ENCODE peak calls at places on chromosomes 1 and 21, in seven cellular contexts. One of them, this sample, is unnamed.
A peak's percentile ranks its signal among the peaks of the same experiment; 100 is the strongest.

GRCh38 chr1:24096737-24097103 is 15.2 kb downstream of the MYOM3 start:
- DNase-seq in progenitor cell of endocrine pancreas: no peak
- DNase-seq in pancreas: no peak
- DNase-seq in stimulated activated CD4-positive, alpha-beta T cell treated with anti-CD3 and anti-CD28 coated beads, TNF-alpha, amount 100 ng/mL, for 24 hours: no peak
- DNase-seq in stimulated activated CD8-positive, alpha-beta memory T cell treated with anti-CD3 and anti-CD28 coated beads, Interleukin-2, amount 100 ng/mL, for 1 hour: no peak
- DNase-seq in HFFc6: no peak
- DNase-seq in HEK293T: no peak
- DNase-seq in this sample: no peak

GRCh38 chr1:21139601-21140000 is 37.1 kb downstream of the EIF4G3 start:
- DNase-seq in pancreas: peak; percentile 33
- DNase-seq in stimulated activated CD4-positive, alpha-beta T cell treated with anti-CD3 and anti-CD28 coated beads, TNF-alpha, amount 100 ng/mL, for 24 hours: no peak
- DNase-seq in HFFc6: no peak
- DNase-seq in HEK293T: no peak
- DNase-seq in progenitor cell of endocrine pancreas: no peak
- DNase-seq in stimulated activated CD8-positive, alpha-beta memory T cell treated with anti-CD3 and anti-CD28 coated beads, Interleukin-2, amount 100 ng/mL, for 1 hour: no peak
- DNase-seq in this sample: no peak

GRCh38 chr21:25967566-25968438 is 202.8 kb downstream of the APP start:
- DNase-seq in HEK293T: no peak
- DNase-seq in HFFc6: no peak
- DNase-seq in progenitor cell of endocrine pancreas: no peak
- DNase-seq in stimulated activated CD8-positive, alpha-beta memory T cell treated with anti-CD3 and anti-CD28 coated beads, Interleukin-2, amount 100 ng/mL, for 1 hour: no peak
- DNase-seq in stimulated activated CD4-positive, alpha-beta T cell treated with anti-CD3 and anti-CD28 coated beads, TNF-alpha, amount 100 ng/mL, for 24 hours: no peak
- DNase-seq in pancreas: no peak
- DNase-seq in this sample: no peak

GRCh38 chr1:60911980-60912692 is 170.2 kb upstream of the NFIA start:
- DNase-seq in HEK293T: no peak
- DNase-seq in stimulated activated CD4-positive, alpha-beta T cell treated with anti-CD3 and anti-CD28 coated beads, TNF-alpha, amount 100 ng/mL, for 24 hours: no peak
- DNase-seq in HFFc6: no peak
- DNase-seq in stimulated activated CD8-positive, alpha-beta memory T cell treated with anti-CD3 and anti-CD28 coated beads, Interleukin-2, amount 100 ng/mL, for 1 hour: no peak
- DNase-seq in progenitor cell of endocrine pancreas: no peak
- DNase-seq in pancreas: no peak
- DNase-seq in this sample: no peak

GRCh38 chr1:159429074-159429861 is 2.7 kb upstream of the OR10J4 start:
- DNase-seq in HEK293T: no peak
- DNase-seq in pancreas: no peak
- DNase-seq in stimulated activated CD8-positive, alpha-beta memory T cell treated with anti-CD3 and anti-CD28 coated beads, Interleukin-2, amount 100 ng/mL, for 1 hour: no peak
- DNase-seq in progenitor cell of endocrine pancreas: no peak
- DNase-seq in stimulated activated CD4-positive, alpha-beta T cell treated with anti-CD3 and anti-CD28 coated beads, TNF-alpha, amount 100 ng/mL, for 24 hours: no peak
- DNase-seq in HFFc6: peak; percentile 96
- DNase-seq in this sample: no peak

GRCh38 chr1:209232197-209232596 is 351.3 kb upstream of the CAMK1G start:
- DNase-seq in HFFc6: no peak
- DNase-seq in stimulated activated CD4-positive, alpha-beta T cell treated with anti-CD3 and anti-CD28 coated beads, TNF-alpha, amount 100 ng/mL, for 24 hours: no peak
- DNase-seq in stimulated activated CD8-positive, alpha-beta memory T cell treated with anti-CD3 and anti-CD28 coated beads, Interleukin-2, amount 100 ng/mL, for 1 hour: no peak
- DNase-seq in progenitor cell of endocrine pancreas: no peak
- DNase-seq in HEK293T: no peak
- DNase-seq in pancreas: no peak
- DNase-seq in this sample: no peak

GRCh38 chr1:3075666-3076387 is 6.8 kb downstream of the PRDM16 start:
- DNase-seq in progenitor cell of endocrine pancreas: no peak
- DNase-seq in HFFc6: no peak
- DNase-seq in stimulated activated CD8-positive, alpha-beta memory T cell treated with anti-CD3 and anti-CD28 coated beads, Interleukin-2, amount 100 ng/mL, for 1 hour: no peak
- DNase-seq in stimulated activated CD4-positive, alpha-beta T cell treated with anti-CD3 and anti-CD28 coated beads, TNF-alpha, amount 100 ng/mL, for 24 hours: no peak
- DNase-seq in HEK293T: no peak
- DNase-seq in pancreas: no peak
- DNase-seq in this sample: no peak

GRCh38 chr1:231139125-231139649 is 22.7 kb upstream of the TRIM67 start:
- DNase-seq in pancreas: no peak
- DNase-seq in HFFc6: peak; percentile 48
- DNase-seq in progenitor cell of endocrine pancreas: no peak
- DNase-seq in HEK293T: no peak
- DNase-seq in stimulated activated CD4-positive, alpha-beta T cell treated with anti-CD3 and anti-CD28 coated beads, TNF-alpha, amount 100 ng/mL, for 24 hours: no peak
- DNase-seq in stimulated activated CD8-positive, alpha-beta memory T cell treated with anti-CD3 and anti-CD28 coated beads, Interleukin-2, amount 100 ng/mL, for 1 hour: no peak
- DNase-seq in this sample: no peak

GRCh38 chr1:205598841-205599666 is 32.8 kb downstream of the ELK4 start:
- DNase-seq in stimulated activated CD4-positive, alpha-beta T cell treated with anti-CD3 and anti-CD28 coated beads, TNF-alpha, amount 100 ng/mL, for 24 hours: no peak
- DNase-seq in pancreas: no peak
- DNase-seq in HFFc6: peak; percentile 16
- DNase-seq in HEK293T: peak; percentile 4
- DNase-seq in progenitor cell of endocrine pancreas: no peak
- DNase-seq in stimulated activated CD8-positive, alpha-beta memory T cell treated with anti-CD3 and anti-CD28 coated beads, Interleukin-2, amount 100 ng/mL, for 1 hour: no peak
- DNase-seq in this sample: no peak

GRCh38 chr1:172867216-172867828 is 183.4 kb downstream of the TNFSF18 start:
- DNase-seq in HFFc6: no peak
- DNase-seq in stimulated activated CD4-positive, alpha-beta T cell treated with anti-CD3 and anti-CD28 coated beads, TNF-alpha, amount 100 ng/mL, for 24 hours: no peak
- DNase-seq in stimulated activated CD8-positive, alpha-beta memory T cell treated with anti-CD3 and anti-CD28 coated beads, Interleukin-2, amount 100 ng/mL, for 1 hour: no peak
- DNase-seq in pancreas: no peak
- DNase-seq in HEK293T: no peak
- DNase-seq in progenitor cell of endocrine pancreas: no peak
- DNase-seq in this sample: no peak

GRCh38 chr1:94314222-94314858 is 77.0 kb upstream of the ARHGAP29 start:
- DNase-seq in stimulated activated CD8-positive, alpha-beta memory T cell treated with anti-CD3 and anti-CD28 coated beads, Interleukin-2, amount 100 ng/mL, for 1 hour: no peak
- DNase-seq in progenitor cell of endocrine pancreas: no peak
- DNase-seq in pancreas: no peak
- DNase-seq in HFFc6: no peak
- DNase-seq in stimulated activated CD4-positive, alpha-beta T cell treated with anti-CD3 and anti-CD28 coated beads, TNF-alpha, amount 100 ng/mL, for 24 hours: no peak
- DNase-seq in HEK293T: no peak
- DNase-seq in this sample: no peak

GRCh38 chr1:154483941-154484803 is 17.8 kb upstream of the TDRD10 start:
- DNase-seq in progenitor cell of endocrine pancreas: no peak
- DNase-seq in stimulated activated CD4-positive, alpha-beta T cell treated with anti-CD3 and anti-CD28 coated beads, TNF-alpha, amount 100 ng/mL, for 24 hours: no peak
- DNase-seq in HEK293T: no peak
- DNase-seq in stimulated activated CD8-positive, alpha-beta memory T cell treated with anti-CD3 and anti-CD28 coated beads, Interleukin-2, amount 100 ng/mL, for 1 hour: no peak
- DNase-seq in pancreas: no peak
- DNase-seq in HFFc6: peak; percentile 48
- DNase-seq in this sample: no peak

GRCh38 chr1:925532-926421 is 2.1 kb downstream of the SAMD11 start:
- DNase-seq in HFFc6: peak; percentile 31
- DNase-seq in stimulated activated CD4-positive, alpha-beta T cell treated with anti-CD3 and anti-CD28 coated beads, TNF-alpha, amount 100 ng/mL, for 24 hours: no peak
- DNase-seq in pancreas: peak; percentile 44
- DNase-seq in progenitor cell of endocrine pancreas: no peak
- DNase-seq in HEK293T: peak; percentile 52
- DNase-seq in stimulated activated CD8-positive, alpha-beta memory T cell treated with anti-CD3 and anti-CD28 coated beads, Interleukin-2, amount 100 ng/mL, for 1 hour: no peak
- DNase-seq in this sample: peak; percentile 75

GRCh38 chr1:155226188-155226909 is 17.9 kb downstream of the MTX1 start:
- DNase-seq in progenitor cell of endocrine pancreas: no peak
- DNase-seq in stimulated activated CD8-positive, alpha-beta memory T cell treated with anti-CD3 and anti-CD28 coated beads, Interleukin-2, amount 100 ng/mL, for 1 hour: peak; percentile 70
- DNase-seq in HFFc6: peak; percentile 57
- DNase-seq in pancreas: peak; percentile 51
- DNase-seq in stimulated activated CD4-positive, alpha-beta T cell treated with anti-CD3 and anti-CD28 coated beads, TNF-alpha, amount 100 ng/mL, for 24 hours: no peak
- DNase-seq in HEK293T: peak; percentile 57
- DNase-seq in this sample: peak; percentile 95

GRCh38 chr1:37558411-37558810 is 1.7 kb downstream of the DNALI1 start:
- DNase-seq in stimulated activated CD4-positive, alpha-beta T cell treated with anti-CD3 and anti-CD28 coated beads, TNF-alpha, amount 100 ng/mL, for 24 hours: no peak
- DNase-seq in progenitor cell of endocrine pancreas: no peak
- DNase-seq in pancreas: no peak
- DNase-seq in HFFc6: no peak
- DNase-seq in stimulated activated CD8-positive, alpha-beta memory T cell treated with anti-CD3 and anti-CD28 coated beads, Interleukin-2, amount 100 ng/mL, for 1 hour: no peak
- DNase-seq in HEK293T: no peak
- DNase-seq in this sample: no peak

GRCh38 chr1:94122201-94122970 is 1.4 kb upstream of the ABCA4 start:
- DNase-seq in pancreas: no peak
- DNase-seq in HEK293T: no peak
- DNase-seq in progenitor cell of endocrine pancreas: no peak
- DNase-seq in HFFc6: no peak
- DNase-seq in stimulated activated CD4-positive, alpha-beta T cell treated with anti-CD3 and anti-CD28 coated beads, TNF-alpha, amount 100 ng/mL, for 24 hours: no peak
- DNase-seq in stimulated activated CD8-positive, alpha-beta memory T cell treated with anti-CD3 and anti-CD28 coated beads, Interleukin-2, amount 100 ng/mL, for 1 hour: no peak
- DNase-seq in this sample: no peak

GRCh38 chr1:85681087-85681486 is 27.1 kb downstream of the ZNHIT6 start:
- DNase-seq in pancreas: no peak
- DNase-seq in progenitor cell of endocrine pancreas: no peak
- DNase-seq in HFFc6: no peak
- DNase-seq in stimulated activated CD8-positive, alpha-beta memory T cell treated with anti-CD3 and anti-CD28 coated beads, Interleukin-2, amount 100 ng/mL, for 1 hour: no peak
- DNase-seq in stimulated activated CD4-positive, alpha-beta T cell treated with anti-CD3 and anti-CD28 coated beads, TNF-alpha, amount 100 ng/mL, for 24 hours: no peak
- DNase-seq in HEK293T: no peak
- DNase-seq in this sample: no peak

GRCh38 chr1:15760520-15761211 is 2.1 kb downstream of the FBLIM1 start:
- DNase-seq in pancreas: no peak
- DNase-seq in HEK293T: no peak
- DNase-seq in progenitor cell of endocrine pancreas: no peak
- DNase-seq in stimulated activated CD8-positive, alpha-beta memory T cell treated with anti-CD3 and anti-CD28 coated beads, Interleukin-2, amount 100 ng/mL, for 1 hour: no peak
- DNase-seq in stimulated activated CD4-positive, alpha-beta T cell treated with anti-CD3 and anti-CD28 coated beads, TNF-alpha, amount 100 ng/mL, for 24 hours: no peak
- DNase-seq in HFFc6: peak; percentile 79
- DNase-seq in this sample: no peak

GRCh38 chr1:175539986-175540385 is 203.4 kb downstream of the TNR start:
- DNase-seq in HEK293T: no peak
- DNase-seq in pancreas: no peak
- DNase-seq in HFFc6: no peak
- DNase-seq in stimulated activated CD8-positive, alpha-beta memory T cell treated with anti-CD3 and anti-CD28 coated beads, Interleukin-2, amount 100 ng/mL, for 1 hour: no peak
- DNase-seq in progenitor cell of endocrine pancreas: no peak
- DNase-seq in stimulated activated CD4-positive, alpha-beta T cell treated with anti-CD3 and anti-CD28 coated beads, TNF-alpha, amount 100 ng/mL, for 24 hours: no peak
- DNase-seq in this sample: no peak

GRCh38 chr21:21230672-21231071 is 232.5 kb downstream of the NCAM2 start:
- DNase-seq in HEK293T: no peak
- DNase-seq in stimulated activated CD4-positive, alpha-beta T cell treated with anti-CD3 and anti-CD28 coated beads, TNF-alpha, amount 100 ng/mL, for 24 hours: no peak
- DNase-seq in pancreas: no peak
- DNase-seq in stimulated activated CD8-positive, alpha-beta memory T cell treated with anti-CD3 and anti-CD28 coated beads, Interleukin-2, amount 100 ng/mL, for 1 hour: no peak
- DNase-seq in HFFc6: no peak
- DNase-seq in progenitor cell of endocrine pancreas: no peak
- DNase-seq in this sample: no peak

GRCh38 chr1:206606867-206607266 is 5.4 kb downstream of the EIF2D start:
- DNase-seq in HFFc6: peak; percentile 55
- DNase-seq in stimulated activated CD4-positive, alpha-beta T cell treated with anti-CD3 and anti-CD28 coated beads, TNF-alpha, amount 100 ng/mL, for 24 hours: no peak
- DNase-seq in pancreas: no peak
- DNase-seq in HEK293T: peak; percentile 60
- DNase-seq in progenitor cell of endocrine pancreas: no peak
- DNase-seq in stimulated activated CD8-positive, alpha-beta memory T cell treated with anti-CD3 and anti-CD28 coated beads, Interleukin-2, amount 100 ng/mL, for 1 hour: no peak
- DNase-seq in this sample: peak; percentile 56

GRCh38 chr1:41400235-41400634 is 39.0 kb downstream of the FOXO6 start:
- DNase-seq in HEK293T: no peak
- DNase-seq in HFFc6: no peak
- DNase-seq in stimulated activated CD4-positive, alpha-beta T cell treated with anti-CD3 and anti-CD28 coated beads, TNF-alpha, amount 100 ng/mL, for 24 hours: no peak
- DNase-seq in pancreas: no peak
- DNase-seq in stimulated activated CD8-positive, alpha-beta memory T cell treated with anti-CD3 and anti-CD28 coated beads, Interleukin-2, amount 100 ng/mL, for 1 hour: no peak
- DNase-seq in progenitor cell of endocrine pancreas: no peak
- DNase-seq in this sample: no peak

GRCh38 chr1:6033986-6034749 is 11.5 kb upstream of the KCNAB2 start:
- DNase-seq in pancreas: peak; percentile 62
- DNase-seq in stimulated activated CD8-positive, alpha-beta memory T cell treated with anti-CD3 and anti-CD28 coated beads, Interleukin-2, amount 100 ng/mL, for 1 hour: no peak
- DNase-seq in HEK293T: peak; percentile 76
- DNase-seq in progenitor cell of endocrine pancreas: peak; percentile 61
- DNase-seq in stimulated activated CD4-positive, alpha-beta T cell treated with anti-CD3 and anti-CD28 coated beads, TNF-alpha, amount 100 ng/mL, for 24 hours: no peak
- DNase-seq in HFFc6: no peak
- DNase-seq in this sample: peak; percentile 84

GRCh38 chr1:93673159-93673657 is 8.4 kb downstream of the BCAR3 start:
- DNase-seq in stimulated activated CD8-positive, alpha-beta memory T cell treated with anti-CD3 and anti-CD28 coated beads, Interleukin-2, amount 100 ng/mL, for 1 hour: no peak
- DNase-seq in progenitor cell of endocrine pancreas: no peak
- DNase-seq in pancreas: no peak
- DNase-seq in HEK293T: no peak
- DNase-seq in stimulated activated CD4-positive, alpha-beta T cell treated with anti-CD3 and anti-CD28 coated beads, TNF-alpha, amount 100 ng/mL, for 24 hours: no peak
- DNase-seq in HFFc6: no peak
- DNase-seq in this sample: no peak

GRCh38 chr1:112888630-112889029 is 67.4 kb downstream of the SLC16A1 start:
- DNase-seq in pancreas: no peak
- DNase-seq in progenitor cell of endocrine pancreas: no peak
- DNase-seq in stimulated activated CD8-positive, alpha-beta memory T cell treated with anti-CD3 and anti-CD28 coated beads, Interleukin-2, amount 100 ng/mL, for 1 hour: no peak
- DNase-seq in HFFc6: no peak
- DNase-seq in HEK293T: no peak
- DNase-seq in stimulated activated CD4-positive, alpha-beta T cell treated with anti-CD3 and anti-CD28 coated beads, TNF-alpha, amount 100 ng/mL, for 24 hours: no peak
- DNase-seq in this sample: peak; percentile 31

GRCh38 chr1:205335692-205336091 is 14.1 kb upstream of the NUAK2 start:
- DNase-seq in HEK293T: peak; percentile 85
- DNase-seq in HFFc6: peak; percentile 68
- DNase-seq in stimulated activated CD4-positive, alpha-beta T cell treated with anti-CD3 and anti-CD28 coated beads, TNF-alpha, amount 100 ng/mL, for 24 hours: peak; percentile 55
- DNase-seq in progenitor cell of endocrine pancreas: peak; percentile 82
- DNase-seq in pancreas: peak; percentile 92
- DNase-seq in stimulated activated CD8-positive, alpha-beta memory T cell treated with anti-CD3 and anti-CD28 coated beads, Interleukin-2, amount 100 ng/mL, for 1 hour: peak; percentile 60
- DNase-seq in this sample: peak; percentile 99

GRCh38 chr1:150282558-150282958 is 204 bp downstream of the CIART start:
- DNase-seq in progenitor cell of endocrine pancreas: no peak
- DNase-seq in stimulated activated CD8-positive, alpha-beta memory T cell treated with anti-CD3 and anti-CD28 coated beads, Interleukin-2, amount 100 ng/mL, for 1 hour: no peak
- DNase-seq in HEK293T: no peak
- DNase-seq in stimulated activated CD4-positive, alpha-beta T cell treated with anti-CD3 and anti-CD28 coated beads, TNF-alpha, amount 100 ng/mL, for 24 hours: no peak
- DNase-seq in HFFc6: no peak
- DNase-seq in pancreas: no peak
- DNase-seq in this sample: no peak

GRCh38 chr1:10387611-10388386 is 11.1 kb upstream of the PGD start:
- DNase-seq in pancreas: no peak
- DNase-seq in stimulated activated CD4-positive, alpha-beta T cell treated with anti-CD3 and anti-CD28 coated beads, TNF-alpha, amount 100 ng/mL, for 24 hours: no peak
- DNase-seq in HEK293T: no peak
- DNase-seq in stimulated activated CD8-positive, alpha-beta memory T cell treated with anti-CD3 and anti-CD28 coated beads, Interleukin-2, amount 100 ng/mL, for 1 hour: no peak
- DNase-seq in HFFc6: peak; percentile 80
- DNase-seq in progenitor cell of endocrine pancreas: no peak
- DNase-seq in this sample: no peak

GRCh38 chr1:54984126-54984842 is 3.9 kb downstream of the TMEM61 start:
- DNase-seq in pancreas: no peak
- DNase-seq in progenitor cell of endocrine pancreas: no peak
- DNase-seq in HEK293T: no peak
- DNase-seq in HFFc6: no peak
- DNase-seq in stimulated activated CD4-positive, alpha-beta T cell treated with anti-CD3 and anti-CD28 coated beads, TNF-alpha, amount 100 ng/mL, for 24 hours: no peak
- DNase-seq in stimulated activated CD8-positive, alpha-beta memory T cell treated with anti-CD3 and anti-CD28 coated beads, Interleukin-2, amount 100 ng/mL, for 1 hour: no peak
- DNase-seq in this sample: peak; percentile 90

GRCh38 chr1:25647863-25648262 is 31.3 kb downstream of the MAN1C1 start:
- DNase-seq in HEK293T: no peak
- DNase-seq in progenitor cell of endocrine pancreas: peak; percentile 1
- DNase-seq in HFFc6: no peak
- DNase-seq in stimulated activated CD8-positive, alpha-beta memory T cell treated with anti-CD3 and anti-CD28 coated beads, Interleukin-2, amount 100 ng/mL, for 1 hour: no peak
- DNase-seq in pancreas: no peak
- DNase-seq in stimulated activated CD4-positive, alpha-beta T cell treated with anti-CD3 and anti-CD28 coated beads, TNF-alpha, amount 100 ng/mL, for 24 hours: no peak
- DNase-seq in this sample: no peak

GRCh38 chr21:21238882-21239400 is 240.7 kb downstream of the NCAM2 start:
- DNase-seq in progenitor cell of endocrine pancreas: no peak
- DNase-seq in stimulated activated CD4-positive, alpha-beta T cell treated with anti-CD3 and anti-CD28 coated beads, TNF-alpha, amount 100 ng/mL, for 24 hours: no peak
- DNase-seq in stimulated activated CD8-positive, alpha-beta memory T cell treated with anti-CD3 and anti-CD28 coated beads, Interleukin-2, amount 100 ng/mL, for 1 hour: no peak
- DNase-seq in pancreas: no peak
- DNase-seq in HFFc6: no peak
- DNase-seq in HEK293T: no peak
- DNase-seq in this sample: no peak

GRCh38 chr1:5913876-5914275 is 78.3 kb downstream of the NPHP4 start:
- DNase-seq in stimulated activated CD4-positive, alpha-beta T cell treated with anti-CD3 and anti-CD28 coated beads, TNF-alpha, amount 100 ng/mL, for 24 hours: no peak
- DNase-seq in pancreas: no peak
- DNase-seq in HFFc6: no peak
- DNase-seq in progenitor cell of endocrine pancreas: no peak
- DNase-seq in HEK293T: no peak
- DNase-seq in stimulated activated CD8-positive, alpha-beta memory T cell treated with anti-CD3 and anti-CD28 coated beads, Interleukin-2, amount 100 ng/mL, for 1 hour: no peak
- DNase-seq in this sample: no peak

GRCh38 chr1:42433324-42433860 is 22.4 kb downstream of the ZMYND12 start:
- DNase-seq in pancreas: no peak
- DNase-seq in stimulated activated CD4-positive, alpha-beta T cell treated with anti-CD3 and anti-CD28 coated beads, TNF-alpha, amount 100 ng/mL, for 24 hours: no peak
- DNase-seq in progenitor cell of endocrine pancreas: no peak
- DNase-seq in stimulated activated CD8-positive, alpha-beta memory T cell treated with anti-CD3 and anti-CD28 coated beads, Interleukin-2, amount 100 ng/mL, for 1 hour: no peak
- DNase-seq in HEK293T: no peak
- DNase-seq in HFFc6: no peak
- DNase-seq in this sample: no peak

GRCh38 chr1:116372186-116372585 is 858 bp upstream of the ATP1A1 start:
- DNase-seq in stimulated activated CD8-positive, alpha-beta memory T cell treated with anti-CD3 and anti-CD28 coated beads, Interleukin-2, amount 100 ng/mL, for 1 hour: no peak
- DNase-seq in HEK293T: no peak
- DNase-seq in HFFc6: no peak
- DNase-seq in pancreas: peak; percentile 40
- DNase-seq in progenitor cell of endocrine pancreas: no peak
- DNase-seq in stimulated activated CD4-positive, alpha-beta T cell treated with anti-CD3 and anti-CD28 coated beads, TNF-alpha, amount 100 ng/mL, for 24 hours: no peak
- DNase-seq in this sample: no peak

This sample was measured in WERI-Rb-1.